ENCODE peak calls at places on chromosomes 16 and 17, in eight cellular contexts. C is stimulated activated CD4-positive, alpha-beta T cell treated with anti-CD3 and anti-CD28 coated beads, TNF-alpha, amount 100 ng/mL, for 4 hours; Q is stimulated activated naive CD8-positive, alpha-beta T cell treated with anti-CD3 and anti-CD28 coated beads, Interleukin-15, Interleukin-2, amounts not matched to agents 100 U/mL and 50 U/mL, for 24 hours; H is thyroid gland; O is cardiac septum; N is NCI-H1092; A is activated CD4-positive, alpha-beta T cell treated with anti-CD3 and anti-CD28 coated beads for 48 hours; D is NB4. K is an unnamed sample.

GRCh38 chr17:46974086-46974485 is 5.0 kb downstream of the RPRML start:
- DNase-seq in D (no peak), O (peak; percentile 64), C (no peak), N (peak; percentile 29), Q (no peak), H (no peak), A (no peak), K (no peak)

GRCh38 chr17:26765860-26766709 is 527.8 kb upstream of the WSB1 start:
- DNase-seq in Q (no peak), C (no peak), O (no peak), A (no peak), H (no peak), N (no peak), D (no peak), K (no peak)

GRCh38 chr17:281365-281999 is 71.1 kb downstream of the RPH3AL start:
- DNase-seq in D (no peak), N (no peak), A (no peak), O (peak; percentile 26), C (no peak), H (no peak), Q (no peak), K (no peak)

GRCh38 chr16:45454-45853 is 8.0 kb downstream of the POLR3K start:
- DNase-seq in D (no peak), A (no peak), H (no peak), N (no peak), Q (no peak), C (no peak), O (no peak), K (no peak)

GRCh38 chr16:87255866-87256265 is 61.3 kb downstream of the C16orf95 start:
- DNase-seq in H (no peak), A (no peak), D (no peak), Q (no peak), C (no peak), N (no peak), O (no peak), K (no peak)

GRCh38 chr17:50691550-50692447 is 15.9 kb downstream of the ANKRD40 start:
- DNase-seq in H (peak; percentile 49), Q (no peak), N (no peak), O (peak; percentile 44), C (no peak), D (no peak), A (no peak), K (no peak)

GRCh38 chr17:39063681-39064069 is 87.8 kb downstream of the PLXDC1 start:
- DNase-seq in N (no peak), C (no peak), O (no peak), A (no peak), H (no peak), D (no peak), Q (no peak), K (no peak)

GRCh38 chr17:1298616-1299015 is 19.2 kb downstream of the TRARG1 start:
- DNase-seq in Q (peak; percentile 44), H (peak; percentile 31), O (no peak), D (no peak), A (peak; percentile 56), N (no peak), C (peak; percentile 30), K (peak; percentile 26)

GRCh38 chr17:49280918-49281317 is 50.3 kb upstream of the PHOSPHO1 start:
- DNase-seq in H (no peak), N (no peak), O (no peak), Q (no peak), C (no peak), D (no peak), A (no peak), K (no peak)

GRCh38 chr17:32484628-32485027 is 2.2 kb upstream of the CDK5R1 start:
- DNase-seq in C (no peak), A (no peak), D (no peak), N (no peak), H (no peak), O (no peak), Q (no peak), K (no peak)

GRCh38 chr17:60652484-60653247 is 25.0 kb upstream of the BCAS3 start:
- DNase-seq in D (no peak), O (no peak), H (no peak), A (no peak), C (no peak), N (no peak), Q (no peak), K (no peak)

GRCh38 chr17:74852237-74853047 is 7.2 kb downstream of the GRIN2C start:
- DNase-seq in N (no peak), O (no peak), H (peak; percentile 48), A (peak; percentile 76), C (peak; percentile 26), Q (peak; percentile 63), D (no peak), K (peak; percentile 19)

GRCh38 chr17:81731271-81731670 is 19.2 kb downstream of the SLC25A10 start:
- DNase-seq in O (no peak), D (peak; percentile 74), Q (no peak), C (no peak), H (no peak), N (no peak), A (no peak), K (no peak)

GRCh38 chr16:69107311-69107962 is 2.0 kb downstream of the HAS3 start:
- DNase-seq in O (no peak), H (peak; percentile 60), A (no peak), N (peak; percentile 33), Q (no peak), D (no peak), C (no peak), K (no peak)

GRCh38 chr17:62791235-62792121 is 16.6 kb downstream of the MARCHF10 start:
- DNase-seq in O (no peak), Q (no peak), N (no peak), C (no peak), H (no peak), D (no peak), A (no peak), K (no peak)

GRCh38 chr16:78706637-78707036 is 607.2 kb downstream of the WWOX start:
- DNase-seq in N (no peak), C (no peak), D (no peak), H (no peak), A (no peak), O (no peak), Q (no peak), K (no peak)

GRCh38 chr17:78617371-78618061 is 40.3 kb upstream of the DNAH17 start:
- DNase-seq in O (no peak), Q (no peak), D (no peak), H (no peak), C (no peak), A (no peak), N (no peak), K (no peak)

GRCh38 chr17:13107726-13108235 is 90.0 kb upstream of the ELAC2 start:
- DNase-seq in Q (no peak), H (no peak), D (no peak), N (no peak), A (no peak), C (no peak), O (no peak), K (no peak)